ENCODE peak calls at places on chromosomes 2 and 18, in eight cellular contexts. X is neural progenitor cell, Q is IMR-90, I is HCT116, P is PC-3, C is fibroblast of lung, K is astrocyte, M is SK-N-SH. O is an unnamed sample.

GRCh38 chr2:17717666-17718065 is 35.9 kb downstream of the SMC6 start:
- DNase-seq in C (no peak), X (no peak), Q (no peak), K (no peak), M (no peak), P (no peak), I (no peak), O (no peak)

GRCh38 chr18:74040008-74040407 is 107.6 kb downstream of the FBXO15 start:
- DNase-seq in M (no peak), C (no peak), X (no peak), Q (no peak), I (no peak), K (no peak), P (no peak), O (no peak)

GRCh38 chr18:59874166-59874565 is 25.6 kb upstream of the PMAIP1 start:
- DNase-seq in M (no peak), P (peak), X (no peak), K (peak), C (peak), Q (peak), I (peak), O (no peak)

GRCh38 chr2:12856934-12857660 is 140.4 kb downstream of the TRIB2 start:
- DNase-seq in K (peak), I (no peak), C (peak), P (peak), M (no peak), Q (peak), X (no peak), O (no peak)

GRCh38 chr2:234722176-234722575 is 225.3 kb upstream of the ARL4C start:
- DNase-seq in M (no peak), P (no peak), K (no peak), C (peak), X (no peak), I (no peak), Q (no peak), O (no peak)

GRCh38 chr2:120912101-120912985 is 176.7 kb downstream of the GLI2 start:
- DNase-seq in I (peak), K (no peak), X (no peak), P (peak), M (no peak), C (peak), Q (peak), O (peak)

GRCh38 chr2:233936089-233936488 is 18.9 kb downstream of the TRPM8 start:
- DNase-seq in Q (no peak), K (no peak), P (no peak), C (no peak), M (no peak), X (no peak), I (no peak), O (no peak)

GRCh38 chr2:26011990-26012856 is 21.7 kb upstream of the RAB10 start:
- DNase-seq in Q (peak), K (peak), I (peak), C (peak), P (peak), M (no peak), X (peak), O (peak)

DNA sequence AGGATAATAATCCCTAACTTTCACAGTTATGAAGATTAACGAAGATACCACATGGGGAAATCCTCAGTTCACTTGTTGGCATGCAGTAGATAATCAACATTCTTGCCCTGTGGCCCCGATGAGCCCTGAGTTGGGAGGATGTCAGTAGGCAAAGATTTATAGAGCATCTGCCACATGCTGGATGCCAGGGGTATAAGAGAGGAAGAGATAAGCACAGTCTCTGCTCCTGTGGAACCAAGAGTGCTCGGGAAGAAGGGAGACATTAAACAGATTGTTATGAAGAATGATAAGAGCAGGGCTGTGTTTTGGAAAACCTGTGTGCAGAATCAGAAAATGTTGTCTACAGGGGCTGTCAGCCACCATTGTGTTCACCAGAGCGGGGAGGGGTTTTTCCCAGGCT is 43.7 kb upstream of the KCNF1 start:
- DNase-seq in K (no peak), I (no peak), X (no peak), M (peak), P (no peak), Q (no peak), C (no peak), O (no peak)
- H3K9ac ChIP-seq in K (no peak), I (no peak), X (no peak), M (peak), P (no peak), Q (no peak), C (no peak), O (no peak)

GRCh38 chr2:160407393-160408204 is 86.0 kb downstream of the RBMS1 start:
- DNase-seq in M (peak), K (peak), I (no peak), Q (peak), P (peak), C (peak), X (peak), O (peak)
- TF ChIP-seq CTCF in M (no peak), K (no peak), I (no peak), Q (no peak), P (no peak), C (peak), X (no peak), O (no peak)

GRCh38 chr2:9760069-9760910 is 83.0 kb upstream of the TAF1B start:
- DNase-seq in M (no peak), X (no peak), C (no peak), I (no peak), Q (no peak), P (no peak), K (no peak), O (no peak)
- H3K9ac ChIP-seq in M (no peak), X (no peak), C (no peak), I (no peak), Q (no peak), P (no peak), K (no peak), O (no peak)

GRCh38 chr18:13464432-13465125 is 246.0 kb downstream of the LDLRAD4 start:
- DNase-seq in I (no peak), C (peak), X (no peak), P (no peak), M (no peak), K (peak), Q (no peak), O (peak)
- TF ChIP-seq CTCF in I (no peak), C (no peak), X (no peak), P (no peak), M (no peak), K (no peak), Q (no peak), O (no peak)

GRCh38 chr2:43188561-43189386 is 37.6 kb downstream of the ZFP36L2 start:
- DNase-seq in I (no peak), Q (no peak), K (no peak), X (no peak), M (no peak), C (no peak), P (no peak), O (no peak)

GRCh38 chr2:43184339-43184895 is 42.0 kb downstream of the ZFP36L2 start:
- DNase-seq in C (peak), M (no peak), X (no peak), Q (peak), P (peak), I (peak), K (peak), O (peak)

GRCh38 chr2:43185146-43185545 is 41.3 kb downstream of the ZFP36L2 start:
- DNase-seq in I (peak), P (no peak), X (no peak), M (no peak), K (no peak), Q (peak), C (peak), O (no peak)

GRCh38 chr2:43186679-43187374 is 39.6 kb downstream of the ZFP36L2 start:
- DNase-seq in P (no peak), X (no peak), K (no peak), C (no peak), Q (no peak), I (no peak), M (no peak), O (peak)

GRCh38 chr2:43186321-43186678 is 40.1 kb downstream of the ZFP36L2 start:
- DNase-seq in Q (no peak), P (no peak), M (no peak), C (no peak), K (no peak), I (no peak), X (no peak), O (no peak)
- H3K9ac ChIP-seq in Q (no peak), P (no peak), M (no peak), C (no peak), K (no peak), I (no peak), X (no peak), O (peak)

GRCh38 chr2:173752152-173752551 is 213.0 kb downstream of the SP3 start:
- DNase-seq in I (peak), C (peak), X (no peak), P (peak), M (peak), K (no peak), Q (no peak), O (no peak)
- TF ChIP-seq CTCF in I (peak), C (peak), X (peak), P (peak), M (peak), K (peak), Q (peak), O (no peak)

GRCh38 chr2:42929985-42930581 is 137.7 kb upstream of the HAAO start:
- DNase-seq in C (peak), P (no peak), Q (peak), K (peak), M (no peak), X (no peak), I (no peak), O (no peak)
- H3K9ac ChIP-seq in C (no peak), P (no peak), Q (peak), K (peak), M (no peak), X (no peak), I (no peak), O (peak)

O was measured in colonic mucosa.